ENCODE peak calls at places on chromosomes 7 and 10, in four cellular contexts. T is CD4-positive, alpha-beta T cell; Y is GM20000; J is foreskin fibroblast. C is an unnamed sample.

GRCh38 chr7:66114743-66115727 is at the start of gene CRCP:
- DNase-seq in T (peak; percentile 73), Y (peak; percentile 88), J (peak; percentile 87), C (peak; percentile 77)

GRCh38 chr7:126727930-126728331 is 524.8 kb downstream of the GRM8 start:
- DNase-seq in T (no peak), Y (no peak), J (peak; percentile 1), C (peak; percentile 4)

GRCh38 chr10:77527839-77528238 is 109.8 kb downstream of the KCNMA1 start:
- DNase-seq in T (no peak), Y (no peak), J (no peak), C (no peak)

GRCh38 chr10:64733980-64734379 is 1212.8 kb downstream of the REEP3 start:
- DNase-seq in T (no peak), Y (peak; percentile 6), J (no peak), C (peak; percentile 65)

GRCh38 chr7:8724080-8724718 is 290.8 kb downstream of the NXPH1 start:
- DNase-seq in T (no peak), Y (peak; percentile 60), J (peak; percentile 1), C (peak; percentile 74)

GRCh38 chr10:132518572-132519381 is 18.8 kb upstream of the INPP5A start:
- DNase-seq in T (no peak), Y (no peak), J (no peak), C (peak; percentile 82)

GRCh38 chr10:62305813-62306212 is 37.2 kb upstream of the RTKN2 start:
- DNase-seq in T (no peak), Y (no peak), J (peak; percentile 28), C (no peak)

GRCh38 chr7:97027427-97028234 is 3.0 kb upstream of the DLX5 start:
- DNase-seq in T (peak; percentile 52), Y (peak; percentile 86), J (peak; percentile 92), C (peak; percentile 69)

GRCh38 chr10:77925795-77926565 is 575 bp downstream of the DLG5 start:
- DNase-seq in T (no peak), Y (peak; percentile 77), J (peak; percentile 68), C (peak; percentile 69)

GRCh38 chr7:135911091-135911490 is 66.1 kb downstream of the MTPN start:
- DNase-seq in T (no peak), Y (no peak), J (no peak), C (no peak)

GRCh38 chr10:67668448-67668847 is 27.5 kb downstream of the CTNNA3 start:
- DNase-seq in T (no peak), Y (no peak), J (peak; percentile 3), C (no peak)

GRCh38 chr7:128799451-128799850 is 7.7 kb downstream of the CCDC136 start:
- DNase-seq in T (no peak), Y (no peak), J (no peak), C (no peak)

GRCh38 chr10:13458107-13458761 is 70.6 kb downstream of the BEND7 start:
- DNase-seq in T (no peak), Y (no peak), J (peak; percentile 14), C (no peak)

GRCh38 chr10:58666024-58666423 is 153.4 kb downstream of the BICC1 start:
- DNase-seq in T (no peak), Y (no peak), J (no peak), C (peak; percentile 50)

GRCh38 chr7:148793590-148793989 is 90.5 kb downstream of the EZH2 start:
- DNase-seq in T (no peak), Y (no peak), J (no peak), C (no peak)

GRCh38 chr7:116955801-116956514 is 2.7 kb downstream of the ST7 start:
- DNase-seq in T (no peak), Y (peak; percentile 79), J (no peak), C (no peak)

GRCh38 chr7:36071605-36072004 is 81.4 kb upstream of the EEPD1 start:
- DNase-seq in T (no peak), Y (no peak), J (no peak), C (no peak)

GRCh38 chr10:90066435-90066834 is 365.0 kb downstream of the KIF20B start:
- DNase-seq in T (no peak), Y (no peak), J (no peak), C (no peak)

GRCh38 chr7:137331378-137331777 is 12.2 kb downstream of the PTN start:
- DNase-seq in T (no peak), Y (no peak), J (peak; percentile 53), C (no peak)

GRCh38 chr10:96697438-96697837 is 22.9 kb downstream of the PIK3AP1 start:
- DNase-seq in T (no peak), Y (no peak), J (no peak), C (no peak)

GRCh38 chr10:85445702-85446101 is 920.9 kb downstream of the GRID1 start:
- DNase-seq in T (no peak), Y (no peak), J (no peak), C (no peak)

GRCh38 chr7:2451171-2452073 is 24.8 kb downstream of the GRIFIN start:
- DNase-seq in T (peak; percentile 76), Y (peak; percentile 92), J (peak; percentile 88), C (peak; percentile 99)

GRCh38 chr7:26284995-26285632 is 6.5 kb upstream of the SNX10 start:
- DNase-seq in T (no peak), Y (no peak), J (no peak), C (peak; percentile 18)
- TF ChIP-seq CTCF in T (peak; percentile 12), Y (no peak), J (no peak), C (no peak)

GRCh38 chr7:77439572-77439971 is 23.4 kb upstream of the GSAP start:
- DNase-seq in T (no peak), Y (no peak), J (peak; percentile 62), C (peak; percentile 60)
- TF ChIP-seq CTCF in T (no peak), Y (peak; percentile 1), J (no peak), C (peak; percentile 13)

GRCh38 chr10:79068562-79069324 is at the start of gene ZMIZ1:
- DNase-seq in T (peak; percentile 74), Y (peak; percentile 95), J (peak; percentile 97), C (peak; percentile 92)
- TF ChIP-seq CTCF in T (no peak), Y (peak; percentile 41), J (peak; percentile 9), C (peak; percentile 23)

DNA sequence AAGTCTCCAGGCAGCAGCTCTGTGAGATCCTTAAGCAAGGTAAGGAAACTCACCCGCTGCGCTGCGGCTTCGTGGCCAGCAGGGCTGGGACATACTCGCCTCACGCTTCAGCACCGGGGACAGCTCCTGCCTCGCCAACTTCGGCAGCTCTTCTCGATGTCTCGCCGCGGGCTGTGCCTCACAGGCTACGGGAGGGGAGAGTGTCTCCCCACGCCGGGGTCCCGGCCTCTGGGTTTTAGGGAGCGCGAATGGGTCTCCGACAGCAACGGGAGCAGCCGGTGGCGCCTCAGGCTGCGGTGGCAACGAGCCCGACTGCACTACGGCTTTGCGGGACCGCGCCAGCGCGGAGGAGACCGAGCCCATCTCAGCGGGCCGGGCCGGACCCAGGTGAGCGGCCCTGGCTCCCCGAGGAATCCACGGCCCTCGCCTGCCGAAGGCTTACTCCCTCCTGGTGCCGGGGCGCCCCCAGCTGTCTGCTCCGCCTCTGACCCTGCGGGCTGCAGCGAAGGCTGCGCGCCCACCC is 62.4 kb downstream of the LSM5 start:
- DNase-seq in T (peak; percentile 37), Y (peak; percentile 81), J (peak; percentile 87), C (peak; percentile 70)
- TF ChIP-seq CTCF in T (no peak), Y (no peak), J (peak; percentile 35), C (peak; percentile 22)

DNA sequence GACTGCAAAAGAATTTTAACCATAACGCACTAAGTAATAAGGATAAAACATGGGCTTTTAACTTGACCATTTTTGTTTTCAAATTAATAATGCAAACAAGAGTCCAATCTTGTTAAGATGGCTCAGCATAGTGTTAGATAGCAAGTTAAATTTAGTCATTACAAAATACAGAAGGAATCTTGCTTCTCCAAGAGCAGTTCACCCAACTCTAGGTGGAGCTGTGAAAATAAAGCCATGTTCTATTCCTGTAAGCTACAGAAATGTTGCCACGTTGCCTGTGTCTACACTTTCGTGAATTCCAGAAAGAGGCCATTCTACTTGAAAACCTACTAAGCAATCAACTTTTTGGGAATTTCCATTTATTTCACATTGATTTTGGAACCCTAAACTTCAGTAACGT is 191.9 kb downstream of the SFMBT2 start:
- DNase-seq in T (no peak), Y (no peak), J (peak; percentile 30), C (no peak)
- TF ChIP-seq CTCF in T (no peak), Y (no peak), J (no peak), C (no peak)

GRCh38 chr10:69961168-69961863 is 91.3 kb upstream of the MACROH2A2 start:
- DNase-seq in T (no peak), Y (no peak), J (no peak), C (peak; percentile 25)
- TF ChIP-seq CTCF in T (no peak), Y (peak; percentile 34), J (peak; percentile 31), C (peak; percentile 61)

C was measured in Calu3.